ENCODE peak calls at places on chromosomes 2 and 18, in five cellular contexts. One of them, this sample, is unnamed.
A peak's percentile ranks its signal among the peaks of the same experiment; 100 is the strongest.

GRCh38 chr18:31356025-31356424 is 20.6 kb upstream of the DSG4 start:
- DNase-seq in suprapubic skin: no peak
- DNase-seq in tibial nerve: no peak
- DNase-seq in fibroblast of the aortic adventitia: no peak
- DNase-seq in cardiac muscle cell: no peak
- DNase-seq in this sample: no peak

GRCh38 chr2:20050712-20051517 is 513 bp downstream of the LAPTM4A start:
- DNase-seq in tibial nerve: no peak
- DNase-seq in cardiac muscle cell: peak; percentile 71
- DNase-seq in suprapubic skin: no peak
- DNase-seq in fibroblast of the aortic adventitia: peak; percentile 74
- DNase-seq in this sample: peak; percentile 68

GRCh38 chr2:18342901-18343300 is 217.6 kb downstream of the RDH14 start:
- DNase-seq in suprapubic skin: no peak
- DNase-seq in cardiac muscle cell: no peak
- DNase-seq in fibroblast of the aortic adventitia: no peak
- DNase-seq in tibial nerve: no peak
- DNase-seq in this sample: no peak

GRCh38 chr2:241379481-241380480 is 23.7 kb downstream of the FARP2 start:
- DNase-seq in fibroblast of the aortic adventitia: peak; percentile 81
- DNase-seq in suprapubic skin: no peak
- DNase-seq in cardiac muscle cell: no peak
- DNase-seq in tibial nerve: no peak
- DNase-seq in this sample: peak; percentile 86

GRCh38 chr2:43315482-43315881 is 89.1 kb upstream of the ZFP36L2 start:
- DNase-seq in cardiac muscle cell: no peak
- DNase-seq in suprapubic skin: no peak
- DNase-seq in fibroblast of the aortic adventitia: no peak
- DNase-seq in tibial nerve: no peak
- DNase-seq in this sample: no peak

GRCh38 chr2:128639693-128640092 is 321.0 kb upstream of the HS6ST1 start:
- DNase-seq in suprapubic skin: peak; percentile 37
- DNase-seq in tibial nerve: no peak
- DNase-seq in fibroblast of the aortic adventitia: peak; percentile 5
- DNase-seq in cardiac muscle cell: no peak
- DNase-seq in this sample: no peak

GRCh38 chr2:25966531-25967265 is 15.6 kb downstream of the KIF3C start:
- DNase-seq in fibroblast of the aortic adventitia: no peak
- DNase-seq in tibial nerve: no peak
- DNase-seq in cardiac muscle cell: peak; percentile 10
- DNase-seq in suprapubic skin: no peak
- DNase-seq in this sample: no peak

GRCh38 chr2:213161759-213162514 is 10.5 kb upstream of the IKZF2 start:
- DNase-seq in cardiac muscle cell: no peak
- DNase-seq in suprapubic skin: no peak
- DNase-seq in fibroblast of the aortic adventitia: peak; percentile 84
- DNase-seq in tibial nerve: no peak
- DNase-seq in this sample: peak; percentile 52

GRCh38 chr18:26741041-26741440 is 124.5 kb downstream of the AQP4 start:
- DNase-seq in fibroblast of the aortic adventitia: peak; percentile 12
- DNase-seq in suprapubic skin: no peak
- DNase-seq in cardiac muscle cell: no peak
- DNase-seq in tibial nerve: no peak
- DNase-seq in this sample: no peak

GRCh38 chr2:101684313-101684712 is 13.2 kb upstream of the MAP4K4 start:
- DNase-seq in tibial nerve: no peak
- DNase-seq in fibroblast of the aortic adventitia: no peak
- DNase-seq in cardiac muscle cell: no peak
- DNase-seq in suprapubic skin: no peak
- DNase-seq in this sample: no peak

GRCh38 chr18:36627616-36628015 is 201.2 kb downstream of the TPGS2 start:
- DNase-seq in tibial nerve: no peak
- DNase-seq in suprapubic skin: no peak
- DNase-seq in fibroblast of the aortic adventitia: no peak
- DNase-seq in cardiac muscle cell: no peak
- DNase-seq in this sample: peak; percentile 58

GRCh38 chr2:14975401-14975800 is 342.9 kb downstream of the LRATD1 start:
- DNase-seq in tibial nerve: no peak
- DNase-seq in suprapubic skin: no peak
- DNase-seq in cardiac muscle cell: no peak
- DNase-seq in fibroblast of the aortic adventitia: no peak
- DNase-seq in this sample: no peak

GRCh38 chr2:16262516-16263178 is 322.3 kb downstream of the MYCN start:
- DNase-seq in cardiac muscle cell: no peak
- DNase-seq in fibroblast of the aortic adventitia: no peak
- DNase-seq in suprapubic skin: no peak
- DNase-seq in tibial nerve: no peak
- DNase-seq in this sample: no peak

GRCh38 chr18:73409242-73409641 is 541.5 kb upstream of the NETO1 start:
- DNase-seq in fibroblast of the aortic adventitia: peak; percentile 2
- DNase-seq in tibial nerve: no peak
- DNase-seq in cardiac muscle cell: no peak
- DNase-seq in suprapubic skin: no peak
- DNase-seq in this sample: peak; percentile 24

GRCh38 chr2:96669539-96670215 is 27.1 kb downstream of the FER1L5 start:
- DNase-seq in tibial nerve: no peak
- DNase-seq in fibroblast of the aortic adventitia: no peak
- DNase-seq in suprapubic skin: no peak
- DNase-seq in cardiac muscle cell: no peak
- DNase-seq in this sample: no peak

GRCh38 chr2:71190959-71191943 is 35.7 kb downstream of the PAIP2B start:
- DNase-seq in tibial nerve: no peak
- DNase-seq in cardiac muscle cell: peak; percentile 18
- DNase-seq in suprapubic skin: no peak
- DNase-seq in fibroblast of the aortic adventitia: peak; percentile 44
- DNase-seq in this sample: peak; percentile 40

GRCh38 chr2:44803100-44803424 is 138.4 kb upstream of the SIX3 start:
- DNase-seq in fibroblast of the aortic adventitia: no peak
- DNase-seq in tibial nerve: no peak
- DNase-seq in suprapubic skin: no peak
- DNase-seq in cardiac muscle cell: no peak
- DNase-seq in this sample: no peak

GRCh38 chr2:105794926-105795574 is 50.3 kb downstream of the NCK2 start:
- DNase-seq in cardiac muscle cell: no peak
- DNase-seq in tibial nerve: no peak
- DNase-seq in fibroblast of the aortic adventitia: no peak
- DNase-seq in suprapubic skin: no peak
- DNase-seq in this sample: no peak

GRCh38 chr18:58112174-58112573 is 68.1 kb downstream of the NEDD4L start:
- DNase-seq in suprapubic skin: no peak
- DNase-seq in fibroblast of the aortic adventitia: no peak
- DNase-seq in cardiac muscle cell: no peak
- DNase-seq in tibial nerve: no peak
- DNase-seq in this sample: no peak

GRCh38 chr18:76557026-76557575 is 62.1 kb upstream of the ZNF516 start:
- DNase-seq in suprapubic skin: no peak
- DNase-seq in cardiac muscle cell: no peak
- DNase-seq in tibial nerve: no peak
- DNase-seq in fibroblast of the aortic adventitia: no peak
- DNase-seq in this sample: no peak

DNA sequence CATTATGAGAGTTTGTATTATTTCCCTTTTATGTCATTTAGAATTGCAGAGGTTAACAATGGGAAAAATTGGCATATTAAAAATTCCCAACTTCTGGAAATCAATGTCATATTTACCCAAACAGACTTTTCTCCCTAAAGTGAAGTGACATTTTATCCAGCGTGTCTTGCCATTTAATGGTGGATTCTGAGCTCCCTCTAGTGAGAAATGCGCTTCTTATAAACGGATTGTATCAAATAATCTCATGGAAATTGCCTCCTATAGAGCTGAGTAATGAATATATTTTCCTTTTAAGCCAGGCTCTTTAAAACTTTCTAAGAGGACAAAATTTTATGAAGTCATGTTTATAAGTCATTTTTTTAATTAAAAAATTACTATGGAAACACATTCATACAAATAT is 5.7 kb upstream of the GCFC2 start:
- DNase-seq in suprapubic skin: no peak
- DNase-seq in fibroblast of the aortic adventitia: peak; percentile 33
- DNase-seq in tibial nerve: no peak
- DNase-seq in cardiac muscle cell: no peak
- DNase-seq in this sample: peak; percentile 15
- TF ChIP-seq CTCF in suprapubic skin: no peak
- TF ChIP-seq CTCF in fibroblast of the aortic adventitia: peak; percentile 16
- TF ChIP-seq CTCF in tibial nerve: no peak
- TF ChIP-seq CTCF in cardiac muscle cell: peak; percentile 7
- TF ChIP-seq CTCF in this sample: no peak

GRCh38 chr2:120464448-120464931 is 118.6 kb downstream of the INHBB start:
- DNase-seq in cardiac muscle cell: no peak
- DNase-seq in tibial nerve: no peak
- DNase-seq in suprapubic skin: no peak
- DNase-seq in fibroblast of the aortic adventitia: no peak
- DNase-seq in this sample: no peak

GRCh38 chr2:120465989-120466703 is 120.2 kb downstream of the INHBB start:
- DNase-seq in suprapubic skin: no peak
- DNase-seq in cardiac muscle cell: peak; percentile 24
- DNase-seq in tibial nerve: no peak
- DNase-seq in fibroblast of the aortic adventitia: no peak
- DNase-seq in this sample: no peak

GRCh38 chr2:120466704-120467054 is 120.7 kb downstream of the INHBB start:
- DNase-seq in fibroblast of the aortic adventitia: no peak
- DNase-seq in suprapubic skin: no peak
- DNase-seq in cardiac muscle cell: no peak
- DNase-seq in tibial nerve: no peak
- DNase-seq in this sample: peak; percentile 37

GRCh38 chr2:120465012-120465700 is 119.2 kb downstream of the INHBB start:
- DNase-seq in suprapubic skin: no peak
- DNase-seq in tibial nerve: no peak
- DNase-seq in fibroblast of the aortic adventitia: no peak
- DNase-seq in cardiac muscle cell: no peak
- DNase-seq in this sample: no peak

GRCh38 chr2:120465701-120465988 is 119.7 kb downstream of the INHBB start:
- DNase-seq in tibial nerve: no peak
- DNase-seq in fibroblast of the aortic adventitia: no peak
- DNase-seq in cardiac muscle cell: no peak
- DNase-seq in suprapubic skin: no peak
- DNase-seq in this sample: no peak
- TF ChIP-seq CTCF in tibial nerve: no peak
- TF ChIP-seq CTCF in fibroblast of the aortic adventitia: no peak
- TF ChIP-seq CTCF in cardiac muscle cell: no peak
- TF ChIP-seq CTCF in suprapubic skin: no peak
- TF ChIP-seq CTCF in this sample: no peak

GRCh38 chr2:81645750-81646301 is 1341.3 kb upstream of the LRRTM1 start:
- DNase-seq in cardiac muscle cell: no peak
- DNase-seq in suprapubic skin: no peak
- DNase-seq in fibroblast of the aortic adventitia: no peak
- DNase-seq in tibial nerve: no peak
- DNase-seq in this sample: no peak

GRCh38 chr2:81648370-81648769 is 1343.8 kb upstream of the LRRTM1 start:
- DNase-seq in cardiac muscle cell: no peak
- DNase-seq in tibial nerve: no peak
- DNase-seq in fibroblast of the aortic adventitia: no peak
- DNase-seq in suprapubic skin: no peak
- DNase-seq in this sample: no peak

GRCh38 chr2:81647715-81648114 is 1343.2 kb upstream of the LRRTM1 start:
- DNase-seq in suprapubic skin: no peak
- DNase-seq in cardiac muscle cell: no peak
- DNase-seq in fibroblast of the aortic adventitia: no peak
- DNase-seq in tibial nerve: no peak
- DNase-seq in this sample: no peak

GRCh38 chr2:81650048-81650971 is 1345.8 kb upstream of the LRRTM1 start:
- DNase-seq in tibial nerve: no peak
- DNase-seq in suprapubic skin: no peak
- DNase-seq in fibroblast of the aortic adventitia: no peak
- DNase-seq in cardiac muscle cell: no peak
- DNase-seq in this sample: no peak
- TF ChIP-seq CTCF in tibial nerve: no peak
- TF ChIP-seq CTCF in suprapubic skin: no peak
- TF ChIP-seq CTCF in fibroblast of the aortic adventitia: no peak
- TF ChIP-seq CTCF in cardiac muscle cell: peak; percentile 5
- TF ChIP-seq CTCF in this sample: no peak

GRCh38 chr2:206257345-206257744 is 17.1 kb upstream of the ZDBF2 start:
- DNase-seq in tibial nerve: no peak
- DNase-seq in fibroblast of the aortic adventitia: no peak
- DNase-seq in suprapubic skin: no peak
- DNase-seq in cardiac muscle cell: no peak
- DNase-seq in this sample: no peak

GRCh38 chr2:206257861-206258260 is 16.6 kb upstream of the ZDBF2 start:
- DNase-seq in cardiac muscle cell: no peak
- DNase-seq in tibial nerve: no peak
- DNase-seq in suprapubic skin: no peak
- DNase-seq in fibroblast of the aortic adventitia: no peak
- DNase-seq in this sample: no peak

GRCh38 chr2:206263959-206264603 is 10.4 kb upstream of the ZDBF2 start:
- DNase-seq in tibial nerve: no peak
- DNase-seq in fibroblast of the aortic adventitia: no peak
- DNase-seq in suprapubic skin: no peak
- DNase-seq in cardiac muscle cell: no peak
- DNase-seq in this sample: no peak

GRCh38 chr2:206259615-206260426 is 14.6 kb upstream of the ZDBF2 start:
- DNase-seq in suprapubic skin: no peak
- DNase-seq in fibroblast of the aortic adventitia: no peak
- DNase-seq in cardiac muscle cell: no peak
- DNase-seq in tibial nerve: no peak
- DNase-seq in this sample: no peak

GRCh38 chr2:206260427-206261012 is 13.9 kb upstream of the ZDBF2 start:
- DNase-seq in cardiac muscle cell: no peak
- DNase-seq in suprapubic skin: no peak
- DNase-seq in tibial nerve: no peak
- DNase-seq in fibroblast of the aortic adventitia: peak; percentile 72
- DNase-seq in this sample: peak; percentile 57
- TF ChIP-seq CTCF in cardiac muscle cell: peak; percentile 55
- TF ChIP-seq CTCF in suprapubic skin: peak; percentile 48
- TF ChIP-seq CTCF in tibial nerve: no peak
- TF ChIP-seq CTCF in fibroblast of the aortic adventitia: peak; percentile 69
- TF ChIP-seq CTCF in this sample: peak; percentile 71

DNA sequence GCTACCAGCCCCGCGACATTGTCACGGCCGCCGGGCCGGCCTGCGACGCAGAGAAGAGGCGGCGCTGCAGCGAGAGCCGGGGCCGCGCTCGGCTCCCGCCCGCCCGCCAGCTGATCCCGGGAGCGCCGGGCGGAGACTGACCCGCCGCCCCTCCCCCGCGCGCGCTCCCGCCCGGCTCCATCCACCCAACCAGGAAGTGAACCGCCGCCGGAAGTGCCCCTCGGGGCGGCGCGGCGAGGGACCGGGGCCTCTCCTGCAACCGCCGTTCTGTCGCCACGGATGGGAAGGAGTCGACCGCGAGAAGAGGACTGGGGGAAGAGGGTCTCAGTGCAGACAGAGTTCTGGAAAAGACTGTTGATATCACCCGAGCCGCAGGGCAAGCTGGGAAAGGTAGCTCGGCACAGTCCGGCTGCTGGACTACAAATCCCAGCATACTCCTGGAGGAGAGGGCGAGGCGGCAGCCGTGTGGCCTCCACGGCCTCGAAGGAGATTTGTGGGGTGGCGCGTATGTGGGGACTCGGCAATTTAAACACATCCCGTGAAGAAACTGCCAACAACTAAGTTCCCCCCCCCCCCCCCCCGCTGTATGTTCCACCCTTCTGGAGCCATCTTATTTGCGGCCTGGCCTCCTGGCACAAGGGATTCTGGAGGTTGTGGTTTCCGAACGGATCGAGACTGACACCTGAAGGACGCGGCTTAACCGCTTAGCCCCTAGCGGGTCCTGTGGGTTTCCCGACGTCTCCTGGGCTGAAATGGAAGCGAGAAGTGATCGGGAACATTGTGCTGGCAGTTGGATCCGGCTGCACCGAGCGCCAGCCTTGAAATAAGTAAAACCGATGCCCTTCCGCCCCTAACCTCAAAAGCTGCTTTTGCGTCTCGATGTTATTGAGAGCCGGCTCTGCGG is at the start of gene AAK1:
- DNase-seq in suprapubic skin: peak; percentile 92
- DNase-seq in fibroblast of the aortic adventitia: peak; percentile 88
- DNase-seq in tibial nerve: peak; percentile 84
- DNase-seq in cardiac muscle cell: peak; percentile 93
- DNase-seq in this sample: peak; percentile 88
- TF ChIP-seq CTCF in suprapubic skin: no peak
- TF ChIP-seq CTCF in fibroblast of the aortic adventitia: no peak
- TF ChIP-seq CTCF in tibial nerve: no peak
- TF ChIP-seq CTCF in cardiac muscle cell: no peak
- TF ChIP-seq CTCF in this sample: no peak

This sample was measured in AG10803.